ENCODE peak calls at places on chromosomes 1 and 21, in five cellular contexts. Y is HepG2, L is HEK293T, S is K562, J is GM12878. O is an unnamed sample.

GRCh38 chr21:35316933-35317332 is 267.8 kb upstream of the RUNX1 start:
- DNase-seq in J (no peak), S (no peak), Y (no peak), L (no peak), O (peak)

GRCh38 chr1:29235955-29236742 is at the start of gene PTPRU:
- DNase-seq in L (peak), Y (peak), J (no peak), S (peak), O (peak)

GRCh38 chr1:185017338-185017737 is 28.0 kb upstream of the RNF2 start:
- DNase-seq in S (no peak), L (no peak), J (no peak), Y (no peak), O (no peak)

GRCh38 chr1:65813956-65814355 is 21.3 kb downstream of the PDE4B start:
- DNase-seq in J (no peak), Y (no peak), L (no peak), S (no peak), O (peak)

GRCh38 chr1:101022294-101022693 is 3.3 kb downstream of the DPH5 start:
- DNase-seq in Y (no peak), S (no peak), J (no peak), L (no peak), O (no peak)

GRCh38 chr1:10686404-10687040 is 109.9 kb downstream of the CASZ1 start:
- DNase-seq in L (no peak), J (no peak), S (no peak), Y (peak), O (no peak)

GRCh38 chr1:67390041-67390887 is 39.9 kb downstream of the SERBP1 start:
- DNase-seq in J (no peak), Y (no peak), S (no peak), L (no peak), O (no peak)

GRCh38 chr21:35217504-35218060 is 168.5 kb upstream of the RUNX1 start:
- DNase-seq in S (no peak), L (no peak), J (no peak), Y (peak), O (no peak)

GRCh38 chr1:107496002-107496401 is 355.2 kb downstream of the NTNG1 start:
- DNase-seq in S (no peak), L (no peak), J (no peak), Y (no peak), O (no peak)

GRCh38 chr21:43021756-43022600 is 47.6 kb downstream of the PKNOX1 start:
- DNase-seq in S (no peak), Y (no peak), J (no peak), L (no peak), O (no peak)

GRCh38 chr1:41980872-41981653 is 62.3 kb upstream of the HIVEP3 start:
- DNase-seq in J (no peak), Y (no peak), L (no peak), S (no peak), O (no peak)

GRCh38 chr1:56645663-56646330 is 683 bp downstream of the PRKAA2 start:
- DNase-seq in Y (peak), L (peak), J (no peak), S (no peak), O (peak)

GRCh38 chr1:2115922-2116341 is 65.7 kb downstream of the PRKCZ start:
- DNase-seq in J (no peak), Y (no peak), L (no peak), S (no peak), O (no peak)

GRCh38 chr1:10280442-10281350 is 70.3 kb downstream of the KIF1B start:
- DNase-seq in L (no peak), S (no peak), Y (no peak), J (no peak), O (no peak)

GRCh38 chr1:200535605-200536004 is 84.9 kb downstream of the KIF14 start:
- DNase-seq in J (no peak), L (peak), Y (peak), S (peak), O (peak)

GRCh38 chr21:44925027-44925755 is 4.5 kb upstream of the ITGB2 start:
- DNase-seq in L (no peak), J (no peak), Y (no peak), S (no peak), O (no peak)
- TF ChIP-seq FOXM1 in L (no peak), J (no peak), Y (no peak), S (no peak), O (no peak)

GRCh38 chr1:236762410-236762809 is 32.7 kb upstream of the MTR start:
- DNase-seq in S (no peak), L (no peak), Y (no peak), J (no peak), O (no peak)
- TF ChIP-seq FOXM1 in S (no peak), L (no peak), Y (no peak), J (no peak), O (no peak)

GRCh38 chr1:54121482-54122130 is 31.2 kb downstream of the CDCP2 start:
- DNase-seq in L (peak), J (no peak), S (peak), Y (peak), O (peak)

GRCh38 chr1:54120018-54120697 is 32.6 kb downstream of the CDCP2 start:
- DNase-seq in Y (no peak), L (no peak), S (no peak), J (no peak), O (no peak)

GRCh38 chr1:54120698-54121481 is 31.9 kb downstream of the CDCP2 start:
- DNase-seq in S (peak), Y (no peak), J (no peak), L (no peak), O (no peak)

GRCh38 chr1:54117815-54118563 is 34.8 kb downstream of the CDCP2 start:
- DNase-seq in J (no peak), L (no peak), S (no peak), Y (no peak), O (no peak)

GRCh38 chr1:54118704-54119103 is 34.1 kb downstream of the CDCP2 start:
- DNase-seq in L (no peak), J (no peak), S (no peak), Y (no peak), O (no peak)
- TF ChIP-seq FOXM1 in L (no peak), J (no peak), S (no peak), Y (no peak), O (no peak)

DNA sequence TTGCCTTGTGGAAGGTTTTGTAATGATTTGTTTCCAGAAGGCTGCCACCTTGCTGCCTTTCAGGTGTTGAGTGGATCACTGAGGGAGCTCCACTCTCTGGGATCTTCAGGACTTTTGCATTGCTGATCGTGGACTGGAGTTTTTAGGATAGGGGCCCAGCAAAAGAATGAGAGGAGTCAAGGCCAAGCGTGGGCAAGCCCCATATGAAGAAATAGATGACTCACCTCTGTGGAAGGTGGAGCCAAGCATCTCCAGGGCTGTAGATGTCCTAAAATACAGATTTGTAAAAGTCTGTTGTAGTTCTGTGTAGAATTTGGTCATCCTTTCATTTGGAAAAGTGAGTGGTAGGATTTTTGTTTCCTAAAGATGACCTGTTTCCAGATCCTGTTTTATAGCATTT is 67.0 kb downstream of the ST3GAL3 start:
- DNase-seq in L (no peak), S (peak), Y (no peak), J (no peak), O (no peak)
- TF ChIP-seq FOXM1 in L (no peak), S (no peak), Y (no peak), J (no peak), O (no peak)

DNA sequence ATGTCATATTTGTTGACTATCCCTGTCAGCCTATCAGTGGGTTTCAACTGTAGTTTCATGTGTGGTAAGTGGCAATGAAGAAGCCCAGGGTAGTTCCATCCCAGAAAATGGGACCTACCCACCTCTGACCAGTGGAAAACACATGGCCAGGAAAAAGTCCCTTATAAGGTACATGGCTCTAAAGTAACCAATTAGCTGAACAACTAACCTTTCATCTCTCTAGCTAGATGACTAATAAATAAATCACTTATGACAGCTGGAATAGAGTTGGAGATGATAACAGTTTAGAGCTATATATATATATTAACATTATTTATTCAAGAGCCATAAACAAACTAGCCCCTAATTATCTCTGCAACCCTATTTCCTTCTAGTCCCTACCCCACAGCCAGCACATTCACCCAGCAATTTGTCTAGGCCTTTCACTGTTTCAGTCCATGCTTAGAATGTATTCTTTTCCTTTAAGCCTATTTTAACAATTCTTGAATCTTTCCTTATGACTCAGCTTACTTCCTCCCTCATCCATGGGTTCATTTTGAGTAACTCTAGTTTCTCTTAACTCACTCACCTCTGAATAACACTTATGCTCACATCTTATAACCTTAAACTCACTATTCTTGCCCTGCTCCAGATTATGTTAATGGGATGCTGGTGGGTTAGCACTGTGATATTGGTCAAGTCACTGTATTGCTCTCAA is 83.7 kb downstream of the TNFSF18 start:
- DNase-seq in Y (no peak), S (no peak), L (no peak), J (no peak), O (no peak)
- TF ChIP-seq FOXM1 in Y (no peak), S (no peak), L (no peak), J (no peak), O (no peak)

GRCh38 chr1:203462878-203463277 is 12.7 kb upstream of the PRELP start:
- DNase-seq in L (no peak), Y (no peak), J (no peak), S (no peak), O (no peak)
- TF ChIP-seq FOXM1 in L (no peak), Y (no peak), J (no peak), S (no peak), O (no peak)

GRCh38 chr1:149993181-149993580 is 17.3 kb downstream of the OTUD7B start:
- DNase-seq in J (no peak), Y (no peak), S (no peak), L (no peak), O (no peak)
- TF ChIP-seq FOXM1 in J (no peak), Y (no peak), S (no peak), L (no peak), O (peak)

GRCh38 chr21:46213620-46214286 is 14.8 kb downstream of the LSS start:
- DNase-seq in S (no peak), Y (no peak), L (no peak), J (no peak), O (peak)
- TF ChIP-seq FOXM1 in S (no peak), Y (no peak), L (no peak), J (no peak), O (no peak)

DNA sequence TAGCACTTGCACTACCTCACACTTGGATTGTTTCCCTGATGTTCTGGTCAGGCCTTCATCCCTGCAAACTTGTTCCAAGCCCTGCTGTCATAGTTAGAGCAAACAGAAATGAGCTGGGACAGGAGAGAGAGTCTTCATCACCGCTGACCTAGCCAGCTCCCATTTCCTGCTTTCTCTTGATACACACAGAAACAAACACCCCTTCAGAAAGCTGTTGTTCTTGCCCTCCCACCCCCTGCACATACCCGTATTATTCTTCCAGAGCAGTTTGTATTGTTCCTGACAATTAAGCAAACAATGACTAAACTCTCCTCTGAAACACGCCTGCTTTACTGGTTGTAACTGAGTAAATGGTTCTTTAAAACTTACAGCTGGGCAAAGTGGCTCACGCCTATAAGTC is 2.9 kb upstream of the SYT2 start:
- DNase-seq in S (no peak), J (no peak), Y (no peak), L (no peak), O (no peak)
- TF ChIP-seq FOXM1 in S (no peak), J (no peak), Y (no peak), L (no peak), O (no peak)

DNA sequence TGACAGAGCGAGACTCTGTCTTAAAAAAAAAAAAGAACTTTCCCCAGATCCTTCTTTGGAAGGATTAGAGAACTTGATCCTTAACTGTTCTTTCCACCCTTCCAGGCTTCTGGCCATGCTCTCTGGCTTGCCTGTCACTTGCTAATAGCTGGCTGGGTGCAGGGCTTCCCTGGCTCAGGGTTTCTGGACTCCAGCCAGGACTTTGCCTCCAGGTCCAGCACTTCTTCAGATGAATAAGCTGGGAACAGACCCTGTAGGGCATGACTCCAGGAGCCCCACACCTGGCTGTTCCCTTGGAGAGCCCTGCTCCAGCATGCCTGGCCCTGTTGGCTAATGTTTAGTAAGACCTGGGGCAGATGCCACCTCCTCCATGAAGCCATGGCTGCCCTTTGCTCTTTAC is 3.3 kb upstream of the NT5C1A start:
- DNase-seq in S (no peak), J (no peak), Y (no peak), L (no peak), O (peak)
- TF ChIP-seq FOXM1 in S (no peak), J (no peak), Y (no peak), L (no peak), O (no peak)

O was measured in SK-N-SH.